ENCODE peak calls at places on chromosome 3, in eight cellular contexts. U, S, T, E, A, I, G and X are unnamed samples.

GRCh38 chr3:143831208-143831607 is 17.1 kb downstream of the SLC9A9 start:
- DNase-seq in U (peak; percentile 38), S (no peak), T (no peak), E (no peak), A (no peak), I (no peak), G (no peak), X (no peak)

GRCh38 chr3:122169911-122170310 is 13.6 kb upstream of the CASR start:
- DNase-seq in U (no peak), S (no peak), T (no peak), E (no peak), A (no peak), I (no peak), G (no peak), X (no peak)

GRCh38 chr3:62201438-62202035 is 171.8 kb downstream of the FEZF2 start:
- DNase-seq in U (peak; percentile 36), S (no peak), T (no peak), E (no peak), A (no peak), I (peak; percentile 13), G (no peak), X (no peak)

GRCh38 chr3:57179580-57180410 is 14.6 kb upstream of the IL17RD start:
- DNase-seq in U (peak; percentile 19), S (no peak), T (no peak), E (no peak), A (no peak), I (no peak), G (no peak), X (no peak)

GRCh38 chr3:41317718-41318117 is 118.4 kb downstream of the CTNNB1 start:
- DNase-seq in U (no peak), S (no peak), T (no peak), E (no peak), A (no peak), I (no peak), G (no peak), X (no peak)

GRCh38 chr3:45593708-45594601 is 596 bp upstream of the LIMD1 start:
- DNase-seq in U (peak; percentile 89), S (peak; percentile 64), T (peak; percentile 82), E (peak; percentile 38), A (peak; percentile 9), I (peak; percentile 92), G (peak; percentile 77), X (peak; percentile 72)

GRCh38 chr3:170651260-170651845 is 65.5 kb upstream of the SLC7A14 start:
- DNase-seq in U (no peak), S (no peak), T (no peak), E (no peak), A (no peak), I (no peak), G (no peak), X (no peak)

GRCh38 chr3:49199244-49199899 is 28.0 kb downstream of the KLHDC8B start:
- DNase-seq in U (no peak), S (peak; percentile 1), T (no peak), E (no peak), A (no peak), I (no peak), G (peak; percentile 98), X (no peak)

GRCh38 chr3:162435750-162436149 is 939.1 kb downstream of the OTOL1 start:
- DNase-seq in U (no peak), S (no peak), T (no peak), E (no peak), A (no peak), I (no peak), G (no peak), X (no peak)

GRCh38 chr3:132405188-132405587 is 12.1 kb upstream of the DNAJC13 start:
- DNase-seq in U (no peak), S (no peak), T (no peak), E (no peak), A (peak; percentile 84), I (no peak), G (no peak), X (no peak)

GRCh38 chr3:151171145-151171544 is 31.9 kb downstream of the GPR171 start:
- DNase-seq in U (peak; percentile 50), S (no peak), T (no peak), E (no peak), A (no peak), I (no peak), G (no peak), X (peak; percentile 22)

GRCh38 chr3:125177746-125178145 is 34.8 kb downstream of the SLC12A8 start:
- DNase-seq in U (no peak), S (no peak), T (no peak), E (no peak), A (no peak), I (no peak), G (no peak), X (no peak)

GRCh38 chr3:72836923-72837322 is 11.3 kb downstream of the SHQ1 start:
- DNase-seq in U (no peak), S (no peak), T (no peak), E (peak; percentile 81), A (no peak), I (no peak), G (peak; percentile 83), X (no peak)